ENCODE peak calls at places on chromosome 1, in four cellular contexts. One of them, this sample, is unnamed.

GRCh38 chr1:42924249-42925131 is 34.2 kb downstream of the SLC2A1 start:
- DNase-seq in H1: peak; percentile 84
- DNase-seq in HepG2: peak; percentile 86
- DNase-seq in K562: peak; percentile 98
- DNase-seq in this sample: peak; percentile 84

GRCh38 chr1:22847709-22848108 is 125.0 kb downstream of the LACTBL1 start:
- DNase-seq in H1: no peak
- DNase-seq in HepG2: no peak
- DNase-seq in K562: no peak
- DNase-seq in this sample: no peak

GRCh38 chr1:237383825-237384612 is 342.0 kb downstream of the RYR2 start:
- DNase-seq in H1: no peak
- DNase-seq in HepG2: no peak
- DNase-seq in K562: no peak
- DNase-seq in this sample: no peak

GRCh38 chr1:56516539-56517252 is 62.7 kb downstream of the PLPP3 start:
- DNase-seq in H1: no peak
- DNase-seq in HepG2: no peak
- DNase-seq in K562: peak; percentile 75
- DNase-seq in this sample: no peak

GRCh38 chr1:230568008-230568407 is 74.3 kb upstream of the COG2 start:
- DNase-seq in H1: no peak
- DNase-seq in HepG2: peak; percentile 24
- DNase-seq in K562: peak; percentile 19
- DNase-seq in this sample: no peak

GRCh38 chr1:54968581-54968980 is 11.8 kb upstream of the TMEM61 start:
- DNase-seq in H1: no peak
- DNase-seq in HepG2: no peak
- DNase-seq in K562: no peak
- DNase-seq in this sample: no peak

GRCh38 chr1:168572669-168573068 is 3.7 kb upstream of the XCL1 start:
- DNase-seq in H1: no peak
- DNase-seq in HepG2: no peak
- DNase-seq in K562: no peak
- DNase-seq in this sample: no peak

GRCh38 chr1:222387020-222387816 is 160.7 kb downstream of the HHIPL2 start:
- DNase-seq in H1: no peak
- DNase-seq in HepG2: peak; percentile 21
- DNase-seq in K562: peak; percentile 58
- DNase-seq in this sample: peak; percentile 2

GRCh38 chr1:53735261-53735660 is 3.7 kb downstream of the GLIS1 start:
- DNase-seq in H1: no peak
- DNase-seq in HepG2: no peak
- DNase-seq in K562: no peak
- DNase-seq in this sample: no peak

GRCh38 chr1:32963746-32964460 is 706 bp downstream of the RNF19B start:
- DNase-seq in H1: no peak
- DNase-seq in HepG2: no peak
- DNase-seq in K562: peak; percentile 75
- DNase-seq in this sample: no peak

GRCh38 chr1:199859525-199859924 is 168.0 kb upstream of the NR5A2 start:
- DNase-seq in H1: no peak
- DNase-seq in HepG2: no peak
- DNase-seq in K562: no peak
- DNase-seq in this sample: peak; percentile 39
- TF ChIP-seq SIN3A in H1: no peak
- TF ChIP-seq SIN3A in HepG2: no peak
- TF ChIP-seq SIN3A in K562: no peak
- TF ChIP-seq SIN3A in this sample: no peak

GRCh38 chr1:153364766-153365678 is 7.4 kb downstream of the S100A9 start:
- DNase-seq in H1: no peak
- DNase-seq in HepG2: no peak
- DNase-seq in K562: no peak
- DNase-seq in this sample: no peak
- TF ChIP-seq SIN3A in H1: no peak
- TF ChIP-seq SIN3A in HepG2: no peak
- TF ChIP-seq SIN3A in K562: no peak
- TF ChIP-seq SIN3A in this sample: no peak

DNA sequence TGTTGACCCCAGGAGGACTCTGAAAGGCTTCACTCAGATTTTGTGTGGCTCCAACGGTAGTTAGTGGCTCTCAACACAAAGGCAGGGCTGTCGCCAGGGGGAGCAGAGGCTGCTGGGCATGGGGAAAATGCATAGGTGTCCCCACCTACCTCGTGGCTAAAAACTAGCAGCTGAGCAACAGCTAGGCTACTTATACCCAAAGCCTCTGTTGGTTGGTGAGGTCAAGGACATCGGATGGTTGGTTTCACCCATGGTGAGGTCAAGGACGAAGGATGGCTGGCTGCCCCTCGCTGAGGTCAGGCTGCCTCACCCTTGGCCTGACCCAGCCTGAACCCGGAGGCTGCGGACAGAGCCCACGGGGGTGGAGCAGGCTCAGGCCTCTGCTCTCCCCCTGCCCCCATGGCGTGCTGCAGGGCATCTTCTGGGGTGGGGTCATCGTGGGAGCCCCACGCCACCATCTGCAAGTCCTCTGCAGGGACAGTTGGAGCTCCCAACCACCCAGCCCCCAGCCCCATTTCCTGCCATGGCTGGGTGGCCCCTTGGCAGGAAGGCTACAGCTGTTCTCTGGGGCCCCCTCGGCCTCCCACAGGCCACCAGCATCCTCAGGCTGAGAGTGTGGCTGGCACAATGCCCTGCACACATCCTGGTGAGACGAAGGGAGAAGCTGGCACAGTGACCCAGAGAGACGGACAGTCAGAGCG is 8.5 kb upstream of the GNB1 start:
- DNase-seq in H1: no peak
- DNase-seq in HepG2: peak; percentile 69
- DNase-seq in K562: no peak
- DNase-seq in this sample: no peak
- TF ChIP-seq SIN3A in H1: no peak
- TF ChIP-seq SIN3A in HepG2: no peak
- TF ChIP-seq SIN3A in K562: no peak
- TF ChIP-seq SIN3A in this sample: no peak

GRCh38 chr1:193774536-193775323 is 588.3 kb upstream of the B3GALT2 start:
- DNase-seq in H1: no peak
- DNase-seq in HepG2: no peak
- DNase-seq in K562: no peak
- DNase-seq in this sample: no peak

GRCh38 chr1:193771596-193771995 is 585.2 kb upstream of the B3GALT2 start:
- DNase-seq in H1: no peak
- DNase-seq in HepG2: no peak
- DNase-seq in K562: no peak
- DNase-seq in this sample: no peak

GRCh38 chr1:193767891-193768290 is 581.5 kb upstream of the B3GALT2 start:
- DNase-seq in H1: no peak
- DNase-seq in HepG2: no peak
- DNase-seq in K562: no peak
- DNase-seq in this sample: no peak

GRCh38 chr1:193766329-193766728 is 579.9 kb upstream of the B3GALT2 start:
- DNase-seq in H1: peak; percentile 3
- DNase-seq in HepG2: no peak
- DNase-seq in K562: no peak
- DNase-seq in this sample: no peak

GRCh38 chr1:193769609-193770008 is 583.2 kb upstream of the B3GALT2 start:
- DNase-seq in H1: no peak
- DNase-seq in HepG2: no peak
- DNase-seq in K562: no peak
- DNase-seq in this sample: no peak
- TF ChIP-seq SIN3A in H1: no peak
- TF ChIP-seq SIN3A in HepG2: no peak
- TF ChIP-seq SIN3A in K562: no peak
- TF ChIP-seq SIN3A in this sample: no peak

DNA sequence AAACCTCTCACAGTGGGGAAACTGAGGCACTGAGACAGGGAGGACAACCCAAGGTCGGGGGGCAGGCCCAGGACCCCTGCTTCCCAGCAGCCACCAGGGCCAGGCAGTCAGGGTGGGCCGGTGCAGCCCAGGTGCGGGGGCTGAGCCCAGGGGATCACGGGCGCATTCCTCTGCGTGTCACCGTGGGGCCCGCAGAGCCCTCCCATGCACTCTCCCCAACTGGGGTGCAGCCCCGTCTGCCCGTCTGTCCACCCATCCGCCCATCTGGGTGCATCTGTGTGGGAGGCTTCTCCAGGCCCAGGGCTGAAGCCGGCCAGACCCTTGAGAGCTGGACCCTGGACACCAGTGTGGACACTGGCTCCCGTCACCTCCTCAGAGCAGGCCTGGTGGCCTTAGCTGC is 2.9 kb upstream of the PLCH2 start:
- DNase-seq in H1: no peak
- DNase-seq in HepG2: no peak
- DNase-seq in K562: no peak
- DNase-seq in this sample: no peak
- TF ChIP-seq SIN3A in H1: no peak
- TF ChIP-seq SIN3A in HepG2: no peak
- TF ChIP-seq SIN3A in K562: no peak
- TF ChIP-seq SIN3A in this sample: no peak

DNA sequence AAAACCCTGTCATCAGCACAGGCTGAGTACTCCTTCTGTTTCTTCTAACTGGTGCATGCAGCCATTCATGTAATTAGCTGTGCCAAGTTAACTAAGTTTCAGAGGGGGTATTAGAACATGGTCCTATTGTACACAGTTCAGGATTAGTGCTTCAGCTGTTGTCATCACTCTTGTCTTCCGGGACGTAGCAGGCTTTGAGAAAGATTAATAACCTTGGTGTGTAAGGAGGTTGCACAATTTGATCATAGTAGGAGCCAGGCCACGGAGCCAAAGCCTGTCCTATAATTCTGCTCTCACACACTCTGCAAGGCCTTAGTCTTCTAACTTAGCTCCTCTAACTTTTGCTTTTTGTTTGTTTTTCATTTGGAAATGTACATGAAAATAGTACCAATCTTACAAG is 44.7 kb downstream of the PTGFRN start:
- DNase-seq in H1: no peak
- DNase-seq in HepG2: no peak
- DNase-seq in K562: no peak
- DNase-seq in this sample: no peak
- TF ChIP-seq SIN3A in H1: no peak
- TF ChIP-seq SIN3A in HepG2: no peak
- TF ChIP-seq SIN3A in K562: no peak
- TF ChIP-seq SIN3A in this sample: no peak

GRCh38 chr1:7422081-7422480 is 349.0 kb upstream of the VAMP3 start:
- DNase-seq in H1: no peak
- DNase-seq in HepG2: no peak
- DNase-seq in K562: no peak
- DNase-seq in this sample: no peak

GRCh38 chr1:7421471-7422075 is 349.5 kb upstream of the VAMP3 start:
- DNase-seq in H1: no peak
- DNase-seq in HepG2: no peak
- DNase-seq in K562: no peak
- DNase-seq in this sample: no peak

GRCh38 chr1:7420706-7421105 is 350.4 kb upstream of the VAMP3 start:
- DNase-seq in H1: no peak
- DNase-seq in HepG2: no peak
- DNase-seq in K562: no peak
- DNase-seq in this sample: no peak

GRCh38 chr1:7418442-7419080 is 352.5 kb upstream of the VAMP3 start:
- DNase-seq in H1: no peak
- DNase-seq in HepG2: no peak
- DNase-seq in K562: no peak
- DNase-seq in this sample: no peak

GRCh38 chr1:7420098-7420445 is 351.0 kb upstream of the VAMP3 start:
- DNase-seq in H1: no peak
- DNase-seq in HepG2: no peak
- DNase-seq in K562: no peak
- DNase-seq in this sample: no peak
- TF ChIP-seq SIN3A in H1: no peak
- TF ChIP-seq SIN3A in HepG2: no peak
- TF ChIP-seq SIN3A in K562: no peak
- TF ChIP-seq SIN3A in this sample: no peak

GRCh38 chr1:111624382-111624781 is 4.8 kb downstream of the RAP1A start:
- DNase-seq in H1: no peak
- DNase-seq in HepG2: no peak
- DNase-seq in K562: no peak
- DNase-seq in this sample: no peak
- TF ChIP-seq SIN3A in H1: no peak
- TF ChIP-seq SIN3A in HepG2: no peak
- TF ChIP-seq SIN3A in K562: no peak
- TF ChIP-seq SIN3A in this sample: no peak

This sample was measured in Panc1.